ENCODE peak calls at places on chromosomes 12 and 14, in nine cellular contexts. A, N, Y, C, U, T, X, S and J are unnamed samples. For H3K4me1, the result is how much of the 10 kb centered on the place peaks cover.

GRCh38 chr12:115543269-115543668 is 734.2 kb downstream of the MED13L start:
- DNase-seq in N (no peak), X (no peak), S (no peak), T (no peak), A (no peak), U (no peak), Y (no peak), C (no peak), J (no peak)

GRCh38 chr12:95547522-95548055 is 3.7 kb downstream of the USP44 start:
- DNase-seq in Y (no peak), T (no peak), C (no peak), X (no peak), S (peak), U (no peak), N (no peak), A (peak), J (peak)

GRCh38 chr12:103561174-103561573 is 25.9 kb upstream of the STAB2 start:
- DNase-seq in Y (no peak), A (no peak), C (no peak), T (no peak), N (no peak), S (no peak), U (no peak), X (no peak), J (no peak)

GRCh38 chr12:115740586-115741155 is 536.8 kb downstream of the MED13L start:
- DNase-seq in A (no peak), U (no peak), C (no peak), N (no peak), X (no peak), Y (peak), S (no peak), T (no peak), J (no peak)

GRCh38 chr12:96487214-96487613 is 2.2 kb upstream of the CFAP54 start:
- DNase-seq in X (no peak), Y (no peak), A (peak), C (peak), N (no peak), S (no peak), T (no peak), U (no peak), J (no peak)

GRCh38 chr12:21434704-21435103 is 2.8 kb upstream of the PYROXD1 start:
- DNase-seq in Y (no peak), A (no peak), C (no peak), S (no peak), N (no peak), U (no peak), X (no peak), T (no peak), J (no peak)

GRCh38 chr14:74655597-74656389 is 43.8 kb upstream of the LTBP2 start:
- DNase-seq in T (no peak), X (no peak), S (no peak), C (no peak), A (peak), N (no peak), Y (no peak), U (no peak), J (no peak)

GRCh38 chr12:101733166-101733565 is 6.1 kb downstream of the SYCP3 start:
- DNase-seq in U (no peak), C (no peak), T (no peak), X (no peak), A (no peak), Y (no peak), S (no peak), N (no peak), J (no peak)

GRCh38 chr12:127595506-127595905 is 671.5 kb upstream of the TMEM132C start:
- DNase-seq in N (no peak), X (no peak), T (no peak), Y (no peak), S (no peak), A (no peak), C (no peak), U (no peak), J (no peak)

GRCh38 chr12:112970391-112970790 is 7.9 kb upstream of the OAS2 start:
- DNase-seq in A (no peak), T (no peak), C (no peak), U (no peak), S (no peak), X (no peak), Y (no peak), N (no peak), J (no peak)

GRCh38 chr12:82963961-82964360 is 277.3 kb downstream of the TMTC2 start:
- DNase-seq in C (no peak), S (no peak), X (no peak), A (peak), Y (no peak), U (no peak), N (no peak), T (no peak), J (no peak)

GRCh38 chr14:69972755-69973154 is 93.5 kb downstream of the SMOC1 start:
- DNase-seq in Y (no peak), T (no peak), S (no peak), C (no peak), X (no peak), A (no peak), N (no peak), U (no peak), J (no peak)

GRCh38 chr14:76500011-76500410 is 124.1 kb downstream of the ESRRB start:
- DNase-seq in C (no peak), U (no peak), Y (no peak), A (no peak), N (no peak), S (no peak), X (no peak), T (no peak), J (no peak)

GRCh38 chr12:51923506-51924365 is 16.4 kb downstream of the ACVRL1 start:
- DNase-seq in X (peak), U (no peak), A (peak), C (peak), T (peak), Y (peak), S (peak), N (peak), J (peak)

GRCh38 chr12:92261071-92261470 is 115.4 kb upstream of the BTG1 start:
- DNase-seq in X (no peak), A (no peak), S (no peak), C (no peak), Y (no peak), U (no peak), T (no peak), N (no peak), J (no peak)

GRCh38 chr12:92257261-92257660 is 111.6 kb upstream of the BTG1 start:
- DNase-seq in N (no peak), A (no peak), C (no peak), T (no peak), U (no peak), Y (no peak), S (no peak), X (no peak), J (no peak)

GRCh38 chr12:92259291-92259690 is 113.6 kb upstream of the BTG1 start:
- DNase-seq in X (no peak), A (no peak), S (no peak), N (no peak), T (no peak), Y (no peak), U (no peak), C (no peak), J (no peak)

GRCh38 chr12:92261692-92262091 is 116.0 kb upstream of the BTG1 start:
- DNase-seq in Y (no peak), C (no peak), A (no peak), N (no peak), T (no peak), X (no peak), U (no peak), S (no peak), J (no peak)

GRCh38 chr12:92259852-92260251 is 114.2 kb upstream of the BTG1 start:
- DNase-seq in X (no peak), N (no peak), U (no peak), A (peak), T (no peak), S (no peak), Y (no peak), C (no peak), J (no peak)
- H3K4me1 ChIP-seq in X (under half), N (under half), U (under half), A (under half), T (under half), S (under half), Y (under half), C (under half), J (under half)

GRCh38 chr12:6981152-6982052 is 10.7 kb downstream of the EMG1 start:
- DNase-seq in T (no peak), Y (no peak), C (no peak), X (no peak), N (no peak), S (no peak), U (no peak), A (no peak), J (no peak)

GRCh38 chr12:6979453-6979852 is 8.7 kb downstream of the EMG1 start:
- DNase-seq in X (no peak), Y (no peak), C (no peak), U (no peak), T (no peak), S (no peak), N (no peak), A (no peak), J (no peak)

GRCh38 chr12:6979021-6979420 is 8.3 kb downstream of the EMG1 start:
- DNase-seq in S (no peak), N (no peak), Y (no peak), X (no peak), A (no peak), U (no peak), T (no peak), C (no peak), J (no peak)

GRCh38 chr12:6980740-6981139 is 10.0 kb downstream of the EMG1 start:
- DNase-seq in Y (no peak), C (no peak), A (no peak), X (no peak), U (no peak), N (no peak), T (no peak), S (no peak), J (no peak)

DNA sequence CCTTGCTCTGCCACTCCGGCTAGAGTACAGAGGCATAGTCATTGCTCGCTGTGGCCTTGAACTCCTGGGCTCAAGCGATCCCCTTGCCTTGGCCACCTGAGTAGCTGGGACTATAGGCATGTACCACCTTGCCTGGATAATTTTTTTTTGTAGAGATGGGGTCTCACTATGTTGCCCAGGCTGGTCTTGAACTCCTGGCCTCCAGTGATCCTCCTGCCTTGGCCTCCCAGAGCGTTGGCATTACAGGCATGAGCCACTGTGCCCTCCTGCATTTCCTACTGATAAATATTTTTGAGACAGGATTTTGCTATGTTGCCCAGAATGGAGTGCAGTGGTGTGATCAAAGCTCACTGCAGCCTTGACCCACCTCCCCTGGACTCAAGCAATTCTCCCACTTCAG is 9.4 kb downstream of the EMG1 start:
- DNase-seq in N (no peak), A (no peak), Y (no peak), X (no peak), U (no peak), S (no peak), C (no peak), T (no peak), J (no peak)
- H3K4me1 ChIP-seq in N (under half), A (under half), Y (under half), X (under half), U (under half), S (under half), C (under half), T (under half), J (under half)

GRCh38 chr12:121806556-121807308 is 2.9 kb downstream of the SETD1B start:
- DNase-seq in X (no peak), C (no peak), T (no peak), A (peak), S (no peak), U (no peak), Y (no peak), N (no peak), J (no peak)
- H3K4me1 ChIP-seq in X (under half), C (under half), T (half or more), A (under half), S (under half), U (under half), Y (under half), N (under half), J (under half)

GRCh38 chr12:6375269-6376078 is at the start of gene SCNN1A:
- DNase-seq in A (no peak), Y (peak), N (no peak), X (no peak), T (no peak), S (peak), C (no peak), U (peak), J (no peak)
- H3K4me1 ChIP-seq in A (half or more), Y (under half), N (under half), X (under half), T (under half), S (under half), C (half or more), U (under half), J (under half)

GRCh38 chr12:105256921-105257320 is 20.9 kb upstream of the APPL2 start:
- DNase-seq in A (peak), X (no peak), S (no peak), N (no peak), Y (no peak), U (no peak), T (no peak), C (no peak), J (no peak)
- H3K4me1 ChIP-seq in A (half or more), X (under half), S (under half), N (under half), Y (under half), U (under half), T (under half), C (under half), J (under half)

GRCh38 chr12:13195848-13196301 is 651 bp upstream of the EMP1 start:
- DNase-seq in S (no peak), N (no peak), U (no peak), Y (peak), A (peak), C (no peak), X (no peak), T (no peak), J (no peak)
- H3K4me1 ChIP-seq in S (under half), N (under half), U (under half), Y (under half), A (half or more), C (under half), X (under half), T (under half), J (under half)

DNA sequence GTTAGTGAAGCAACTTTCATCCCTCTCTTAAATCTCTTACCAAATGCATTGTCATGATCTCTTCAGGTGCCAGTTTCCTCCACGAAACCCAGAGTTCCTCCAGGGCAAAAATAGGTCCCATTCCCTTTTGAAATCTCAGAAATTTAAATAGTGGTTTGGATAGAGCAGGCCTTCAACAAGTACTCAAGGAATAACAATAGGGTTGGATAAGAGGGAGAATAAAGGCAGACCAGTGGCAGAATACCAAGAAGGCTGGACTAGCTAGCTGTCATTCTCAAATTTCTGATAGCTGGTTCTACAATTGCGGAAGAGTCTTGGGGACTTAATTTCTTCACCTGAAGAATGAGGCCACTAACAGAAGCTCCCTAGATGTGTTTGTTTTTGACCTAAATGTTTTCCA is 62.5 kb downstream of the PKP2 start:
- DNase-seq in T (no peak), U (no peak), C (no peak), Y (no peak), N (no peak), S (no peak), X (no peak), A (no peak), J (no peak)
- H3K4me1 ChIP-seq in T (under half), U (under half), C (under half), Y (under half), N (under half), S (under half), X (under half), A (under half), J (under half)

GRCh38 chr14:31941487-31941886 is 135.6 kb upstream of the ARHGAP5 start:
- DNase-seq in A (no peak), N (no peak), Y (no peak), X (no peak), S (no peak), U (no peak), T (no peak), C (no peak), J (no peak)
- H3K4me1 ChIP-seq in A (under half), N (under half), Y (under half), X (under half), S (under half), U (under half), T (under half), C (under half), J (under half)